ENCODE peak calls at places on chromosomes 12 and 14, in six cellular contexts. A, G, K, D, I and Y are unnamed samples.

GRCh38 chr14:65949711-65950516 is 536.3 kb upstream of the CCDC196 start:
- DNase-seq in A (no peak), G (peak; percentile 58), D (peak; percentile 22), I (peak; percentile 36), K (no peak), Y (peak; percentile 4)

GRCh38 chr14:23017091-23017490 is 7.1 kb upstream of the C14orf93 start:
- DNase-seq in K (no peak), D (no peak), G (no peak), I (no peak), A (no peak), Y (no peak)

GRCh38 chr12:94263905-94264655 is 115.7 kb downstream of the PLXNC1 start:
- DNase-seq in A (no peak), D (no peak), G (no peak), I (peak; percentile 30), K (no peak), Y (no peak)

GRCh38 chr12:77724367-77724957 is 106.2 kb upstream of the NAV3 start:
- DNase-seq in A (peak; percentile 70), G (peak; percentile 70), K (peak; percentile 8), D (no peak), I (no peak), Y (peak; percentile 47)

GRCh38 chr14:90509403-90509802 is 112.6 kb downstream of the CALM1 start:
- DNase-seq in A (peak; percentile 24), I (no peak), D (no peak), G (no peak), K (no peak), Y (no peak)

GRCh38 chr12:64824130-64824499 is 332 bp upstream of the TBC1D30 start:
- DNase-seq in I (no peak), D (no peak), A (no peak), G (no peak), K (no peak), Y (no peak)

GRCh38 chr14:99726538-99727095 is 42.5 kb downstream of the CYP46A1 start:
- DNase-seq in I (peak; percentile 12), G (no peak), D (no peak), K (no peak), A (no peak), Y (no peak)

GRCh38 chr12:13387074-13387473 is 190.5 kb downstream of the EMP1 start:
- DNase-seq in G (no peak), D (no peak), A (no peak), I (no peak), K (no peak), Y (no peak)

GRCh38 chr14:91892918-91893527 is 25.7 kb upstream of the TC2N start:
- DNase-seq in G (no peak), A (no peak), D (no peak), K (peak; percentile 58), I (no peak), Y (peak; percentile 23)

GRCh38 chr12:121767525-121768016 is 25.9 kb downstream of the RHOF start:
- DNase-seq in K (no peak), G (no peak), D (no peak), I (peak; percentile 59), A (no peak), Y (no peak)

GRCh38 chr12:118337194-118337838 is 35.4 kb downstream of the TAOK3 start:
- DNase-seq in I (no peak), G (no peak), D (no peak), A (no peak), K (no peak), Y (no peak)

GRCh38 chr14:71651228-71651627 is 281.0 kb upstream of the RGS6 start:
- DNase-seq in K (no peak), A (peak; percentile 49), G (no peak), I (no peak), D (no peak), Y (no peak)

GRCh38 chr12:120438495-120439198 is 734 bp downstream of the COX6A1 start:
- DNase-seq in D (no peak), A (no peak), I (no peak), K (no peak), G (no peak), Y (no peak)

GRCh38 chr14:36663404-36664321 is 2.0 kb downstream of the PAX9 start:
- DNase-seq in I (no peak), K (no peak), A (no peak), D (no peak), G (peak; percentile 18), Y (no peak)

GRCh38 chr12:96907681-96908163 is 665 bp downstream of the NEDD1 start:
- DNase-seq in A (peak; percentile 26), I (no peak), K (peak; percentile 10), G (peak; percentile 44), D (peak; percentile 28), Y (no peak)

GRCh38 chr14:60195179-60195810 is 30.1 kb upstream of the DHRS7 start:
- DNase-seq in D (no peak), G (peak; percentile 26), I (no peak), K (no peak), A (no peak), Y (no peak)

GRCh38 chr12:131229426-131230339 is 276.0 kb downstream of the ADGRD1 start:
- DNase-seq in D (no peak), G (no peak), A (no peak), K (peak; percentile 79), I (peak; percentile 59), Y (no peak)

GRCh38 chr12:40727774-40728483 is 35.7 kb downstream of the CNTN1 start:
- DNase-seq in G (no peak), K (no peak), I (no peak), D (no peak), A (no peak), Y (no peak)

GRCh38 chr12:33514893-33515292 is 75.3 kb upstream of the SYT10 start:
- DNase-seq in G (no peak), D (no peak), I (no peak), A (no peak), K (no peak), Y (no peak)

GRCh38 chr12:132600048-132601032 is 10.0 kb downstream of the LRCOL1 start:
- DNase-seq in K (peak; percentile 74), A (no peak), I (peak; percentile 70), G (no peak), D (peak; percentile 38), Y (peak; percentile 23)

GRCh38 chr12:68189766-68190700 is 30.5 kb upstream of the IFNG start:
- DNase-seq in I (no peak), A (no peak), K (no peak), G (no peak), D (no peak), Y (peak; percentile 13)

GRCh38 chr12:8035440-8036010 is 3.0 kb downstream of the FOXJ2 start:
- DNase-seq in A (no peak), I (no peak), G (no peak), K (no peak), D (no peak), Y (no peak)

GRCh38 chr14:53979747-53980642 is 23.4 kb upstream of the BMP4 start:
- DNase-seq in D (no peak), K (no peak), A (no peak), I (peak; percentile 24), G (no peak), Y (no peak)

GRCh38 chr14:74945261-74945851 is 10.0 kb downstream of the PGF start:
- DNase-seq in G (peak; percentile 3), A (peak; percentile 23), K (peak; percentile 81), I (no peak), D (no peak), Y (peak; percentile 27)

GRCh38 chr12:63880742-63881141 is 36.2 kb downstream of the SRGAP1 start:
- DNase-seq in A (no peak), D (no peak), G (no peak), K (no peak), I (no peak), Y (no peak)

GRCh38 chr14:74579447-74580274 is 32.4 kb downstream of the LTBP2 start:
- DNase-seq in D (no peak), A (no peak), G (no peak), K (no peak), I (no peak), Y (peak; percentile 62)

GRCh38 chr14:77181603-77182437 is at the start of gene TMEM63C:
- DNase-seq in G (peak; percentile 96), I (no peak), D (peak; percentile 41), K (peak; percentile 64), A (peak; percentile 73), Y (peak; percentile 93)